ENCODE peak calls at places on chromosomes 13 and 19, in nine cellular contexts. N is stimulated activated CD4-positive, alpha-beta T cell treated with anti-CD3 and anti-CD28 coated beads, Interleukin-2, amount 100 ng/mL, for 24 hours; T is LoVo; X is GM12891; L is activated T-cell treated with anti-CD3 and anti-CD28 coated beads, Interleukin-2, amount 50 U/mL, for 1 hour; G is hepatocyte; Y is esophagus squamous epithelium; U is posterior cingulate gyrus; R is M059J. F is an unnamed sample.

GRCh38 chr13:40668335-40668734 is 1.9 kb upstream of the FOXO1 start:
- DNase-seq in Y (no peak), X (peak), R (no peak), G (peak), U (no peak), T (peak), N (peak), L (peak), F (peak)

GRCh38 chr13:110841846-110842245 is 73.0 kb downstream of the ANKRD10 start:
- DNase-seq in G (no peak), U (no peak), T (no peak), R (peak), N (no peak), Y (no peak), L (no peak), X (no peak), F (no peak)

GRCh38 chr13:79943633-79944032 is 397.3 kb downstream of the SPRY2 start:
- DNase-seq in N (no peak), R (no peak), T (no peak), Y (no peak), L (no peak), U (no peak), G (no peak), X (no peak), F (no peak)

GRCh38 chr13:27774651-27775050 is 17.6 kb upstream of the GSX1 start:
- DNase-seq in R (no peak), N (no peak), L (no peak), U (no peak), G (no peak), X (no peak), T (no peak), Y (no peak), F (no peak)

GRCh38 chr19:31290926-31291590 is 58.2 kb downstream of the TSHZ3 start:
- DNase-seq in X (no peak), U (no peak), G (no peak), Y (no peak), T (no peak), N (no peak), R (no peak), L (no peak), F (no peak)

GRCh38 chr13:99658266-99658991 is 157.2 kb downstream of the TM9SF2 start:
- DNase-seq in R (peak), G (peak), T (no peak), X (no peak), N (peak), L (peak), Y (no peak), U (peak), F (peak)

GRCh38 chr19:4033028-4033956 is 25.8 kb downstream of the PIAS4 start:
- DNase-seq in G (no peak), L (no peak), X (no peak), R (no peak), T (no peak), U (no peak), Y (no peak), N (no peak), F (no peak)

GRCh38 chr13:31105020-31105800 is 56.5 kb downstream of the HSPH1 start:
- DNase-seq in N (no peak), G (no peak), Y (no peak), R (peak), U (no peak), L (no peak), X (no peak), T (no peak), F (no peak)

GRCh38 chr19:33683881-33684549 is 62.3 kb downstream of the CHST8 start:
- DNase-seq in G (peak), R (peak), L (no peak), X (peak), U (peak), Y (no peak), N (no peak), T (peak), F (no peak)

GRCh38 chr13:102610296-102610895 is 13.6 kb downstream of the TPP2 start:
- DNase-seq in G (no peak), N (no peak), X (no peak), L (no peak), U (no peak), Y (no peak), T (no peak), R (no peak), F (no peak)

GRCh38 chr19:8453616-8454015 is 8.8 kb downstream of the HNRNPM start:
- DNase-seq in T (no peak), Y (no peak), R (no peak), U (no peak), N (no peak), G (no peak), X (no peak), L (no peak), F (no peak)

GRCh38 chr13:26075498-26075897 is 23.7 kb upstream of the SHISA2 start:
- DNase-seq in R (peak), T (no peak), L (no peak), G (no peak), N (no peak), U (no peak), Y (no peak), X (no peak), F (no peak)

GRCh38 chr19:50478901-50479715 is 2.5 kb upstream of the GARIN5A start:
- DNase-seq in U (peak), T (no peak), N (peak), R (peak), X (no peak), G (no peak), L (no peak), Y (no peak), F (no peak)

GRCh38 chr19:11131471-11131870 is 24.1 kb downstream of the SPC24 start:
- DNase-seq in G (no peak), U (no peak), Y (no peak), T (no peak), N (no peak), L (no peak), X (no peak), R (no peak), F (no peak)

GRCh38 chr19:42596391-42597071 is 1.8 kb upstream of the CEACAM8 start:
- DNase-seq in N (peak), U (peak), Y (no peak), X (no peak), G (peak), T (peak), L (peak), R (no peak), F (peak)

GRCh38 chr19:14494910-14495677 is 833 bp downstream of the GIPC1 start:
- DNase-seq in N (no peak), T (no peak), U (no peak), R (no peak), Y (no peak), G (no peak), L (no peak), X (no peak), F (no peak)

GRCh38 chr19:11203194-11204075 is 6.1 kb upstream of the KANK2 start:
- DNase-seq in Y (no peak), N (peak), T (no peak), G (peak), U (peak), X (no peak), L (peak), R (peak), F (no peak)

GRCh38 chr19:55490478-55491436 is 2.5 kb downstream of the SSC5D start:
- DNase-seq in X (no peak), T (no peak), L (no peak), N (no peak), G (no peak), R (peak), U (no peak), Y (no peak), F (no peak)

GRCh38 chr19:13083627-13084026 is 19.0 kb downstream of the LYL1 start:
- DNase-seq in L (no peak), G (no peak), T (no peak), N (no peak), R (no peak), X (no peak), Y (no peak), U (no peak), F (no peak)

GRCh38 chr19:11538232-11539036 is at the start of gene CNN1:
- DNase-seq in T (no peak), G (peak), L (no peak), R (peak), U (no peak), Y (no peak), X (no peak), N (no peak), F (no peak)

F was measured in stimulated activated naive CD8-positive, alpha-beta T cell treated with anti-CD3 and anti-CD28 coated beads, Interleukin-15, amount 100 ng/mL, for 72 hours.